ENCODE peak calls at places on chromosomes 3 and 15, in five cellular contexts. U is WERI-Rb-1, R is tibial artery, A is fibroblast of lung, S is psoas muscle. I is an unnamed sample.

GRCh38 chr3:99394831-99395733 is 243.3 kb upstream of the COL8A1 start:
- DNase-seq in U (no peak), R (no peak), A (peak), S (no peak), I (peak)

GRCh38 chr3:140736863-140737460 is 59.1 kb downstream of the TRIM42 start:
- DNase-seq in U (peak), R (no peak), A (peak), S (peak), I (peak)

GRCh38 chr3:5217824-5218595 is 30.5 kb downstream of the EDEM1 start:
- DNase-seq in U (no peak), R (no peak), A (peak), S (no peak), I (no peak)

GRCh38 chr3:24523195-24523594 is 28.5 kb upstream of the THRB start:
- DNase-seq in U (peak), R (no peak), A (no peak), S (no peak), I (no peak)

GRCh38 chr15:60212536-60212935 is 185.2 kb downstream of the ANXA2 start:
- DNase-seq in U (no peak), R (no peak), A (no peak), S (no peak), I (no peak)

GRCh38 chr15:39692464-39693327 is 89.9 kb downstream of the FSIP1 start:
- DNase-seq in U (peak), R (no peak), A (peak), S (no peak), I (peak)

GRCh38 chr3:172808969-172809546 is 58.5 kb downstream of the ECT2 start:
- DNase-seq in U (no peak), R (no peak), A (peak), S (no peak), I (peak)

GRCh38 chr3:51869304-51869703 is 6.1 kb downstream of the IQCF5 start:
- DNase-seq in U (no peak), R (no peak), A (no peak), S (no peak), I (no peak)

GRCh38 chr15:100918690-100919480 is at the start of gene LRRK1:
- DNase-seq in U (peak), R (peak), A (peak), S (peak), I (peak)

GRCh38 chr3:102536479-102536878 is 101.7 kb downstream of the ZPLD1 start:
- DNase-seq in U (peak), R (no peak), A (peak), S (no peak), I (peak)

GRCh38 chr3:194971965-194972364 is 286.3 kb downstream of the FAM43A start:
- DNase-seq in U (no peak), R (no peak), A (no peak), S (no peak), I (no peak)

GRCh38 chr15:90814193-90814811 is 54.1 kb upstream of the FURIN start:
- DNase-seq in U (no peak), R (no peak), A (no peak), S (no peak), I (no peak)

GRCh38 chr3:138914870-138915502 is 32.0 kb downstream of the FOXL2 start:
- DNase-seq in U (no peak), R (no peak), A (peak), S (no peak), I (no peak)

GRCh38 chr3:162171970-162172369 is 675.4 kb downstream of the OTOL1 start:
- DNase-seq in U (no peak), R (no peak), A (no peak), S (no peak), I (no peak)

GRCh38 chr3:41697702-41698101 is 264.2 kb downstream of the ULK4 start:
- DNase-seq in U (no peak), R (no peak), A (no peak), S (no peak), I (no peak)

GRCh38 chr3:56823984-56824703 is 22.4 kb upstream of the ARHGEF3 start:
- DNase-seq in U (no peak), R (no peak), A (no peak), S (no peak), I (no peak)

GRCh38 chr3:130748520-130748919 is 1.9 kb upstream of the PIK3R4 start:
- DNase-seq in U (no peak), R (no peak), A (no peak), S (no peak), I (peak)

GRCh38 chr3:163779396-163780344 is 1298.6 kb downstream of the SI start:
- DNase-seq in U (no peak), R (no peak), A (no peak), S (no peak), I (no peak)

GRCh38 chr3:34056951-34057390 is 258.5 kb downstream of the PDCD6IP start:
- DNase-seq in U (no peak), R (no peak), A (peak), S (no peak), I (no peak)

GRCh38 chr15:94882071-94882712 is 650.8 kb downstream of the MCTP2 start:
- DNase-seq in U (no peak), R (no peak), A (no peak), S (no peak), I (no peak)
- TF ChIP-seq CTCF in U (no peak), R (no peak), A (no peak), S (no peak), I (no peak)

GRCh38 chr3:123883656-123884257 is 375 bp downstream of the MYLK start:
- DNase-seq in U (no peak), R (peak), A (peak), S (no peak), I (peak)
- H3K4me3 ChIP-seq in U (peak), R (peak), A (peak), S (peak), I (peak)

GRCh38 chr3:136546718-136547117 is 205.5 kb downstream of the STAG1 start:
- DNase-seq in U (no peak), R (no peak), A (peak), S (no peak), I (no peak)
- TF ChIP-seq CTCF in U (no peak), R (no peak), A (no peak), S (peak), I (peak)

GRCh38 chr3:16380421-16380820 is 115.4 kb downstream of the OXNAD1 start:
- DNase-seq in U (no peak), R (no peak), A (no peak), S (no peak), I (no peak)
- H3K4me3 ChIP-seq in U (no peak), R (no peak), A (no peak), S (no peak), I (no peak)

GRCh38 chr15:45667002-45667401 is 32.2 kb downstream of the SQOR start:
- DNase-seq in U (no peak), R (no peak), A (no peak), S (no peak), I (no peak)

GRCh38 chr15:45664451-45664850 is 29.6 kb downstream of the SQOR start:
- DNase-seq in U (no peak), R (no peak), A (peak), S (no peak), I (no peak)

GRCh38 chr15:45668386-45668785 is 33.6 kb downstream of the SQOR start:
- DNase-seq in U (no peak), R (no peak), A (no peak), S (no peak), I (no peak)

GRCh38 chr15:45665261-45665660 is 30.4 kb downstream of the SQOR start:
- DNase-seq in U (no peak), R (no peak), A (no peak), S (no peak), I (peak)

DNA sequence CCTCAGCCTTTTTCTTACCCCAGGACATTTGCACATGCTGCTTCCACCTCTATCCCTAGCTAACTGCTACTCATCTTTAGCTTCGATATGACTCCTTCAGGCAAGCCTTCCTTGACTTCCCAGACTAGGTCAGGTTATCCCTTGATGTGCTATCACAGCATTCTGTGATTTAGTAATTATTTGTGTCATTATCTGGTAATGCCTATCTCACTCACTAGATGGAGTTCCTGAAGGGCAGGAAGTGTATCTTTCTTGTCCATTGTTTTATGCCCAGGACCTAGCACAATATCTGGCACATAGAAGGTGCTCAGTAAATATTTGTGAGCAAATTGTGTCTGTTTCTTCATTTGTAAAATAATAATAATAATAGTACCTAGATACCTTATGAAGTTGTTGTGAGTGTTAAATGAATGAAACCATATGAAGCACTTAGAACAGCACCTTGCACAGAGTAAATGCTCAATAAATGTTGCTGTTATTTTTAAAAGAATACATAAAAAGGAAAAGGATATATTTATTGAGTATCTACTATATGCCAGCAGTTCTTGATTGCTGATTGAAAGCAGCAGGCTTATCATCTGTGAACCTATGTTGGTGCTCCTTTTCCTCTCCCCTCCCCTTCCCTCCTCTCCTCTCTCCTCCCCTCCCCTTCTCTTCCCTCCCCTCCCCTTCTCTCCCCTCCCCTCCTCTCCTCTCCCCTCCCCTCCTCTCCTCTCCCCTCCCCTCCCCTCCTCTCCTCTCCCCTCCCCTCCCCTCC is 31.5 kb downstream of the SQOR start:
- DNase-seq in U (no peak), R (no peak), A (no peak), S (no peak), I (no peak)
- TF ChIP-seq CTCF in U (no peak), R (no peak), A (no peak), S (no peak), I (no peak)

GRCh38 chr3:82050382-82050781 is 288.9 kb upstream of the GBE1 start:
- DNase-seq in U (no peak), R (no peak), A (no peak), S (no peak), I (no peak)

GRCh38 chr3:82048711-82049110 is 287.3 kb upstream of the GBE1 start:
- DNase-seq in U (no peak), R (no peak), A (no peak), S (no peak), I (no peak)

GRCh38 chr3:82044918-82045715 is 283.7 kb upstream of the GBE1 start:
- DNase-seq in U (no peak), R (no peak), A (no peak), S (no peak), I (no peak)
- H3K4me3 ChIP-seq in U (no peak), R (no peak), A (no peak), S (no peak), I (no peak)

DNA sequence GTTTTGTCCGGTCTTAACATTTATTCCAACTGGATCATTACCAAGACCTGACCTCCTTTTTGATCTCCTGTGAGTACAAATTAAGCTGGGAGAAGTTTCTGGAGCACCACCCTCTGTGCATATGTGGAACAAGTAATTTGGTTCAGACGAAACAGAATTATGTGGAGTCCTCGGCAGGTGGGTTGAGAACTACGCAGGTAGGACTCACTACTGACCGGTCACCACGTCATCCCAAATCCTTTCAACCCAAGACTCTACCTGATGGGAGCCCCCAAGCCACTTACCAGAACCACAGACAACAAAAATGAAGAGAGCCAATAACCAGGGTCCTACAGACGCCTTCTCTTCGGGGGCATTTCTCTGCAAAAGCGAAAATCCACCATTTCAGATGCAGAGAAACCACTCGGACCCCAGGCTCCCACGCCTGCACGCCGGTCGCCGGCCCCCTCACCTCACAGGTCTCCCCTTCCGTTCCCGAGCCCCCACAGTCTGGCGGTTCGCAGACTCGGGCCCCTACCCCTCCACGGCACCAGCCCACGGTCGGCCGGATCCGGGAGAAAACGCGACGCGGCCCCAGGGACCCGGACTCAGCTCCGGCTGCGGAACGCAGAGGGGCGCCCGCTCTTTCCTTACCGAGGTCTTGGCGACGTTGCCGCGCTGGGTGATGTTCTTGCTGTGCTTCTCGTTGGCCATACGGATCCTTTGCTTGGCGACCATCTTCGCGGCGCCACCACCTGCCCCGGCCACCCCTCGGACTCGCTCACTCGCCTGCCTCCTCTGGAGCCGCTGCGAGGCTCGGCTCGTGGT is 674 bp downstream of the SERP1 start:
- DNase-seq in U (no peak), R (peak), A (peak), S (no peak), I (no peak)
- TF ChIP-seq CTCF in U (peak), R (no peak), A (no peak), S (no peak), I (no peak)